ENCODE peak calls at places on chromosomes 3 and 15, in four cellular contexts. P, Y, S and V are unnamed samples.

GRCh38 chr3:16249336-16249735 is 15.4 kb downstream of the DPH3 start:
- DNase-seq in P (no peak), Y (peak; percentile 86), S (peak; percentile 36), V (no peak)

GRCh38 chr3:123076496-123077418 is 9.9 kb downstream of the PDIA5 start:
- DNase-seq in P (no peak), Y (no peak), S (no peak), V (peak; percentile 92)

GRCh38 chr3:136409549-136409948 is 159.4 kb downstream of the PCCB start:
- DNase-seq in P (no peak), Y (no peak), S (no peak), V (no peak)

GRCh38 chr3:193095366-193095765 is 145.7 kb upstream of the PLAAT1 start:
- DNase-seq in P (no peak), Y (no peak), S (peak; percentile 12), V (no peak)

GRCh38 chr3:167493240-167493639 is 19.4 kb upstream of the SERPINI2 start:
- DNase-seq in P (no peak), Y (peak; percentile 80), S (no peak), V (no peak)

GRCh38 chr3:4656059-4656458 is 162.9 kb downstream of the ITPR1 start:
- DNase-seq in P (peak; percentile 57), Y (peak; percentile 91), S (peak; percentile 79), V (peak; percentile 48)

GRCh38 chr3:64187065-64187959 is 38.0 kb downstream of the PRICKLE2 start:
- DNase-seq in P (peak; percentile 99), Y (no peak), S (peak; percentile 14), V (no peak)

GRCh38 chr3:195005251-195005620 is 265.7 kb downstream of the XXYLT1 start:
- DNase-seq in P (no peak), Y (peak; percentile 47), S (no peak), V (no peak)

GRCh38 chr3:9246196-9246595 is 3.2 kb downstream of the SRGAP3 start:
- DNase-seq in P (no peak), Y (peak; percentile 33), S (no peak), V (no peak)

GRCh38 chr3:197841789-197842188 is 50.7 kb downstream of the LRCH3 start:
- DNase-seq in P (no peak), Y (no peak), S (no peak), V (no peak)

GRCh38 chr15:85394552-85395333 is 14.3 kb downstream of the AKAP13 start:
- DNase-seq in P (no peak), Y (no peak), S (no peak), V (no peak)

GRCh38 chr3:122668930-122669730 is 11.5 kb upstream of the PARP14 start:
- DNase-seq in P (peak; percentile 70), Y (no peak), S (no peak), V (no peak)

GRCh38 chr3:13713396-13713795 is 164.5 kb downstream of the FBLN2 start:
- DNase-seq in P (no peak), Y (no peak), S (no peak), V (no peak)

GRCh38 chr3:131819656-131820055 is 215.2 kb downstream of the CPNE4 start:
- DNase-seq in P (no peak), Y (no peak), S (no peak), V (no peak)

GRCh38 chr3:185820973-185821758 is 3.7 kb downstream of the IGF2BP2 start:
- DNase-seq in P (peak; percentile 90), Y (no peak), S (no peak), V (no peak)

GRCh38 chr15:97703400-97703799 is 257.1 kb upstream of the ARRDC4 start:
- DNase-seq in P (no peak), Y (no peak), S (no peak), V (no peak)

GRCh38 chr3:179546814-179547241 is 15.9 kb upstream of the ACTL6A start:
- DNase-seq in P (peak; percentile 67), Y (no peak), S (no peak), V (no peak)

GRCh38 chr3:54357307-54357706 is 235.0 kb downstream of the CACNA2D3 start:
- DNase-seq in P (no peak), Y (no peak), S (no peak), V (no peak)

GRCh38 chr3:10189557-10190374 is 25.0 kb downstream of the IRAK2 start:
- DNase-seq in P (peak; percentile 94), Y (no peak), S (no peak), V (peak; percentile 97)

GRCh38 chr15:41671656-41672636 is 11.7 kb downstream of the MGA start:
- DNase-seq in P (no peak), Y (no peak), S (no peak), V (no peak)

GRCh38 chr3:135895106-135895733 is 70.3 kb upstream of the PPP2R3A start:
- DNase-seq in P (peak; percentile 67), Y (peak; percentile 90), S (peak; percentile 83), V (peak; percentile 49)

GRCh38 chr3:138417559-138417982 is 16.8 kb upstream of the ESYT3 start:
- DNase-seq in P (peak; percentile 64), Y (peak; percentile 96), S (peak; percentile 91), V (peak; percentile 79)

GRCh38 chr15:35886765-35887164 is 340.8 kb upstream of the DPH6 start:
- DNase-seq in P (peak; percentile 39), Y (no peak), S (no peak), V (no peak)

GRCh38 chr15:33089878-33090757 is 104.4 kb downstream of the FMN1 start:
- DNase-seq in P (peak; percentile 69), Y (no peak), S (no peak), V (no peak)

GRCh38 chr3:10380906-10381795 is 60.2 kb upstream of the SEC13 start:
- DNase-seq in P (no peak), Y (no peak), S (no peak), V (no peak)

GRCh38 chr15:100877551-100877950 is 2.1 kb upstream of the ALDH1A3 start:
- DNase-seq in P (peak; percentile 60), Y (no peak), S (no peak), V (no peak)

GRCh38 chr15:44199393-44199792 is 4.3 kb upstream of the FRMD5 start:
- DNase-seq in P (peak; percentile 37), Y (no peak), S (no peak), V (no peak)

GRCh38 chr3:52095990-52096775 is 39.8 kb upstream of the DUSP7 start:
- DNase-seq in P (peak; percentile 23), Y (no peak), S (no peak), V (no peak)

GRCh38 chr3:32447865-32448400 is 54.7 kb downstream of the CMTM6 start:
- DNase-seq in P (no peak), Y (peak; percentile 24), S (no peak), V (no peak)
- H3K27ac ChIP-seq in P (no peak overlapping the region), Y (no peak overlapping the region), S (peak overlapping the region; percentile 24), V (no peak overlapping the region)

DNA sequence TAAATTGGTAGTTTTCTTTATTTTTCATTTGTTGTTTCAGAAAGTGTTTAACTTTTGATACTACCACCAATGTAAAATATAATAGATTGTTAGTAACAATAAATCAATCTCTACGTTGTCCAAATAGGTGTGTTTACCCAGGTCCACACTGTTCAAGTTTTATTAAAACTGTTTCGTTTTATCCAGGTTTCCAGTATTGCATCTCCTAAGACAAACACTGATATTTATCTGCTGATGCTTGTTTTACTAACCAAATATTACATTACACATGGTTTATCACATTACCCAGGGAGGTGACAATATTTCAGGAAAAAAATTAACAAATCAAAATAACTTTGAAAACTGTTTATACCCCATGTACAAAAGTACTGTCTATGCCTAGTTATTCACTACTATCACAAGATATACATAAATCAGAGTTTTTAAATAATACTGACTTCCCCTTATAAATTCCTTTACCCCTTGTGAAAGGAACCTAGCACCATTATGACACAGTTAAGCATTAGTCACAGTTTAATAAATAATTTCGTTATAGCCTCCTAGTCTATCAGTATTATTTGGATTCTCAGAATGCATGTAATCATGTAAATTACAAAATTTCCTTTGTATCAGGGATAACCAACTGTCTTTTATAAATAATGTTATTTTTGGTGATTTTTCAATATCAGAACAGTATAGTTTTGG is 205.3 kb downstream of the ZBTB20 start:
- DNase-seq in P (no peak), Y (no peak), S (no peak), V (no peak)
- H3K4me1 ChIP-seq in P (no peaks in the 10 kb centered on the region), Y (no peaks in the 10 kb centered on the region), S (no peaks in the 10 kb centered on the region), V (no peaks in the 10 kb centered on the region)

GRCh38 chr3:171201825-171202224 is 175.3 kb upstream of the SLC2A2 start:
- DNase-seq in P (no peak), Y (no peak), S (peak; percentile 20), V (no peak)
- H3K27me3 ChIP-seq in P (no peaks in the 10 kb centered on the region), Y (no peaks in the 10 kb centered on the region), S (no peaks in the 10 kb centered on the region), V (no peaks in the 10 kb centered on the region)

GRCh38 chr3:182970811-182971418 is 9.4 kb downstream of the DCUN1D1 start:
- DNase-seq in P (peak; percentile 18), Y (no peak), S (no peak), V (no peak)

GRCh38 chr3:182971637-182972036 is 8.7 kb downstream of the DCUN1D1 start:
- DNase-seq in P (no peak), Y (no peak), S (no peak), V (no peak)

GRCh38 chr3:182973047-182973446 is 7.3 kb downstream of the DCUN1D1 start:
- DNase-seq in P (no peak), Y (no peak), S (no peak), V (no peak)

GRCh38 chr3:182969853-182970252 is 10.5 kb downstream of the DCUN1D1 start:
- DNase-seq in P (no peak), Y (no peak), S (no peak), V (no peak)

GRCh38 chr3:182972387-182972786 is 8.0 kb downstream of the DCUN1D1 start:
- DNase-seq in P (no peak), Y (no peak), S (no peak), V (no peak)
- H3K27ac ChIP-seq in P (no peak overlapping the region), Y (no peak overlapping the region), S (no peak overlapping the region), V (no peak overlapping the region)

GRCh38 chr15:70491641-70492040 is 271.7 kb downstream of the UACA start:
- DNase-seq in P (no peak), Y (no peak), S (no peak), V (no peak)
- H3K4me1 ChIP-seq in P (peaks cover 30% of the 10 kb centered on the region), Y (no peaks in the 10 kb centered on the region), S (peaks cover 14% of the 10 kb centered on the region), V (no peaks in the 10 kb centered on the region)

GRCh38 chr15:56893349-56893678 is 25.1 kb upstream of the TCF12 start:
- DNase-seq in P (no peak), Y (no peak), S (peak; percentile 22), V (no peak)

GRCh38 chr15:56891852-56892251 is 26.6 kb upstream of the TCF12 start:
- DNase-seq in P (no peak), Y (peak; percentile 31), S (no peak), V (no peak)

GRCh38 chr15:56892651-56893348 is 25.6 kb upstream of the TCF12 start:
- DNase-seq in P (no peak), Y (no peak), S (no peak), V (no peak)

GRCh38 chr15:56890038-56890437 is 28.4 kb upstream of the TCF12 start:
- DNase-seq in P (no peak), Y (no peak), S (no peak), V (no peak)

GRCh38 chr15:56894601-56895000 is 23.8 kb upstream of the TCF12 start:
- DNase-seq in P (no peak), Y (no peak), S (no peak), V (no peak)
- H3K27me3 ChIP-seq in P (no peaks in the 10 kb centered on the region), Y (peaks cover 19% of the 10 kb centered on the region), S (no peaks in the 10 kb centered on the region), V (no peaks in the 10 kb centered on the region)

DNA sequence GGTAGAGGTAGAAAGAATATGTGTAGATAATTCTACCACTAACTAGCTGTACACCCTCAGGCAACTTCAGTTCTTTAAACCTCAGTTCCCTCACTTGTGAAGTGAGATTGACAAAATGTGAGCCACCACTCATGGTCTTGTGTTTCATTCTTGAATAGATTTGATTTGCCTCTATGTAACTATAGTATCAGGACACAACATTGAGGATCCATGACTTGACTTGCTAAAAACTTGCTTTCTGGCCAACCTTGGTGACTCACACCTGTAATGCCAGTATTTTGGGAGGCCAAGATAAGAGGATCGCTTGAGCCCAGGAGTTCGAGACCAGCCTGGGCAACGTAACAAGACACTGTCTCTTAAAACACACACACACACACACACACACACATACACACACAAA is 115.8 kb upstream of the FLNB start:
- DNase-seq in P (peak; percentile 76), Y (no peak), S (no peak), V (no peak)
- H3K27ac ChIP-seq in P (no peak overlapping the region), Y (no peak overlapping the region), S (no peak overlapping the region), V (peak overlapping the region; percentile 80)

GRCh38 chr3:18126772-18127171 is 298.4 kb downstream of the SATB1 start:
- DNase-seq in P (no peak), Y (no peak), S (no peak), V (no peak)
- H3K4me1 ChIP-seq in P (peaks cover 11% of the 10 kb centered on the region), Y (no peaks in the 10 kb centered on the region), S (no peaks in the 10 kb centered on the region), V (no peaks in the 10 kb centered on the region)